ENCODE peak calls at places on chromosomes 12 and 14, in eight cellular contexts. A is stomach, D is uterus, W is ovary, V is H9, G is astrocyte, H is psoas muscle, J is pancreas. Z is an unnamed sample. For H3K9me3 and H3K4me1, the result is how much of the 10 kb centered on the place peaks cover.

GRCh38 chr14:93148979-93149378 is 33.3 kb upstream of the ITPK1 start:
- DNase-seq in A (no peak), D (no peak), W (no peak), V (peak), G (no peak), H (peak), J (no peak), Z (no peak)

GRCh38 chr14:34629657-34630529 is at the start of gene SNX6:
- DNase-seq in A (peak), D (peak), W (peak), V (peak), G (peak), H (peak), J (peak), Z (peak)

GRCh38 chr12:64177001-64177400 is 45.1 kb downstream of the KICS2 start:
- DNase-seq in A (no peak), D (no peak), W (no peak), V (no peak), G (no peak), H (no peak), J (no peak), Z (no peak)

GRCh38 chr14:56632192-56632591 is 52.6 kb downstream of the TMEM260 start:
- DNase-seq in A (no peak), D (no peak), W (no peak), V (no peak), G (no peak), H (no peak), J (no peak), Z (no peak)

GRCh38 chr12:42086021-42086420 is 58.7 kb downstream of the GXYLT1 start:
- DNase-seq in A (no peak), D (no peak), W (no peak), V (no peak), G (peak), H (no peak), J (no peak), Z (no peak)

GRCh38 chr14:89293349-89293916 is 123.6 kb downstream of the FOXN3 start:
- DNase-seq in A (no peak), D (no peak), W (no peak), V (peak), G (no peak), H (no peak), J (no peak), Z (no peak)

GRCh38 chr14:53670701-53671100 is 285.9 kb downstream of the BMP4 start:
- DNase-seq in A (no peak), D (no peak), W (no peak), V (no peak), G (peak), H (no peak), J (no peak), Z (no peak)

GRCh38 chr12:53380104-53380796 is at the start of gene SP1:
- DNase-seq in A (peak), D (peak), W (peak), V (peak), G (peak), H (peak), J (peak), Z (peak)

GRCh38 chr12:110304061-110304551 is 23.1 kb downstream of the ATP2A2 start:
- DNase-seq in A (no peak), D (no peak), W (no peak), V (no peak), G (peak), H (no peak), J (no peak), Z (no peak)

GRCh38 chr14:104264495-104265265 is 126.3 kb downstream of the KIF26A start:
- DNase-seq in A (peak), D (peak), W (peak), V (peak), G (no peak), H (no peak), J (no peak), Z (peak)

GRCh38 chr12:128509170-128509569 is 242.2 kb downstream of the TMEM132C start:
- DNase-seq in A (no peak), D (no peak), W (no peak), V (no peak), G (no peak), H (no peak), J (no peak), Z (no peak)

GRCh38 chr14:35999264-35999663 is 173.1 kb downstream of the BRMS1L start:
- DNase-seq in A (no peak), D (no peak), W (no peak), V (no peak), G (no peak), H (no peak), J (no peak), Z (no peak)

GRCh38 chr12:25249951-25250738 is 584 bp downstream of the KRAS start:
- DNase-seq in A (peak), D (peak), W (peak), V (peak), G (no peak), H (peak), J (peak), Z (peak)

GRCh38 chr14:62432955-62433354 is 612.3 kb downstream of the KCNH5 start:
- DNase-seq in A (no peak), D (no peak), W (no peak), V (no peak), G (no peak), H (no peak), J (no peak), Z (no peak)

GRCh38 chr14:75513911-75514672 is 8.2 kb upstream of the BATF start:
- DNase-seq in A (no peak), D (no peak), W (no peak), V (no peak), G (no peak), H (no peak), J (no peak), Z (no peak)

GRCh38 chr12:108967869-108968540 is 52.9 kb downstream of the SVOP start:
- DNase-seq in A (no peak), D (no peak), W (no peak), V (no peak), G (no peak), H (no peak), J (no peak), Z (no peak)

GRCh38 chr12:110508071-110508586 is 6.0 kb downstream of the RAD9B start:
- DNase-seq in A (no peak), D (no peak), W (no peak), V (no peak), G (no peak), H (no peak), J (no peak), Z (no peak)

GRCh38 chr14:35867280-35867629 is 41.1 kb downstream of the BRMS1L start:
- DNase-seq in A (no peak), D (no peak), W (no peak), V (no peak), G (no peak), H (no peak), J (no peak), Z (no peak)

GRCh38 chr14:60819575-60819974 is 85.0 kb downstream of the MNAT1 start:
- DNase-seq in A (no peak), D (no peak), W (no peak), V (no peak), G (no peak), H (no peak), J (no peak), Z (no peak)

GRCh38 chr14:53619625-53620324 is 336.9 kb downstream of the BMP4 start:
- DNase-seq in A (no peak), D (peak), W (no peak), V (no peak), G (peak), H (no peak), J (no peak), Z (no peak)

GRCh38 chr12:13022737-13023370 is 21.3 kb upstream of the FAM234B start:
- DNase-seq in A (no peak), D (no peak), W (no peak), V (no peak), G (no peak), H (no peak), J (no peak), Z (no peak)

GRCh38 chr12:92912052-92912451 is 17.0 kb downstream of the EEA1 start:
- DNase-seq in A (no peak), D (no peak), W (no peak), V (no peak), G (peak), H (no peak), J (no peak), Z (no peak)

GRCh38 chr12:76952995-76953394 is 74.2 kb upstream of the CSRP2 start:
- DNase-seq in A (no peak), D (no peak), W (no peak), V (peak), G (no peak), H (no peak), J (no peak), Z (no peak)

GRCh38 chr12:94187351-94187750 is 39.0 kb downstream of the PLXNC1 start:
- DNase-seq in A (no peak), D (no peak), W (no peak), V (no peak), G (no peak), H (no peak), J (no peak), Z (no peak)

GRCh38 chr12:23954332-23954731 is 4.9 kb upstream of the SOX5 start:
- DNase-seq in A (no peak), D (no peak), W (no peak), V (no peak), G (peak), H (no peak), J (no peak), Z (no peak)

GRCh38 chr12:12859690-12860089 is 31.7 kb upstream of the GPRC5A start:
- DNase-seq in A (no peak), D (no peak), W (no peak), V (no peak), G (peak), H (no peak), J (no peak), Z (no peak)

GRCh38 chr14:77286554-77286953 is 15.5 kb upstream of the NGB start:
- DNase-seq in A (no peak), D (no peak), W (no peak), V (no peak), G (no peak), H (no peak), J (no peak), Z (no peak)

GRCh38 chr12:66269757-66270383 is 32.4 kb upstream of the HELB start:
- DNase-seq in A (no peak), D (no peak), W (no peak), V (peak), G (peak), H (no peak), J (no peak), Z (no peak)

GRCh38 chr14:56555921-56556570 is 23.6 kb upstream of the TMEM260 start:
- DNase-seq in A (no peak), D (no peak), W (no peak), V (no peak), G (peak), H (no peak), J (no peak), Z (no peak)

GRCh38 chr12:45281994-45282393 is 66.1 kb downstream of the ANO6 start:
- DNase-seq in A (no peak), D (no peak), W (no peak), V (no peak), G (peak), H (no peak), J (no peak), Z (no peak)

GRCh38 chr12:45278447-45278846 is 62.6 kb downstream of the ANO6 start:
- DNase-seq in A (no peak), D (no peak), W (no peak), V (no peak), G (no peak), H (no peak), J (no peak), Z (no peak)

GRCh38 chr12:45276154-45276553 is 60.3 kb downstream of the ANO6 start:
- DNase-seq in A (no peak), D (no peak), W (no peak), V (no peak), G (no peak), H (no peak), J (no peak), Z (no peak)

GRCh38 chr12:45282411-45282810 is 66.5 kb downstream of the ANO6 start:
- DNase-seq in A (no peak), D (no peak), W (no peak), V (no peak), G (no peak), H (no peak), J (no peak), Z (peak)

GRCh38 chr12:45279916-45280547 is 64.1 kb downstream of the ANO6 start:
- DNase-seq in A (no peak), D (no peak), W (no peak), V (no peak), G (no peak), H (no peak), J (no peak), Z (no peak)
- TF ChIP-seq CTCF in A (no peak), D (no peak), W (no peak), V (no peak), G (no peak), H (no peak), J (no peak), Z (no peak)

GRCh38 chr14:47541652-47542051 is 133.8 kb downstream of the MDGA2 start:
- DNase-seq in A (no peak), D (no peak), W (no peak), V (no peak), G (no peak), H (no peak), J (no peak), Z (no peak)

GRCh38 chr14:47536341-47536740 is 139.1 kb downstream of the MDGA2 start:
- DNase-seq in A (no peak), D (no peak), W (no peak), V (no peak), G (no peak), H (no peak), J (no peak), Z (no peak)

DNA sequence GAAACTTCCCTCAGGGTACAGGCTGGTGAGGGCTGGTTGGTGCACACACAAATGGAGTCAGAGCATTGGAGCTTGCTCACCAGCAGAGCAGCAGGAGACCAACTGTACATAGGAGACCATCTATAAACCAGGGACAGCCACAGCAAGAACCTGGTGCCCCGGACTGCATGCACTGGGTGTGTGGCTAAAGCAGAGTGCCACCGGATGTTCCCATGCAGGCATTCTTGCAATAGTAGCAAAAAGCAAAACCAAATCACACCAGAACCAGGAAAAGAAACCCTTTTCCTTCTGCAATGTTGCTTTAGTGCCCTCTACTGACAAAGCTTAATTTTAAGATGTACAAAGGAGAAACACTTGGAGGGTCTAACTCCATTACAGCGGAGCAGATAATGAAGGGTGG is 136.3 kb downstream of the MDGA2 start:
- DNase-seq in A (no peak), D (no peak), W (no peak), V (peak), G (no peak), H (no peak), J (no peak), Z (no peak)
- H3K9me3 ChIP-seq in A (under half), D (under half), W (under half), V (under half), G (under half), H (under half), J (under half), Z (under half)

GRCh38 chr14:71651228-71651627 is 281.0 kb upstream of the RGS6 start:
- DNase-seq in A (no peak), D (no peak), W (no peak), V (no peak), G (peak), H (no peak), J (no peak), Z (no peak)
- H3K4me1 ChIP-seq in A (under half), D (under half), W (under half), V (under half), G (under half), H (under half), J (under half), Z (under half)

GRCh38 chr12:49295087-49296001 is at the start of gene PRPH:
- DNase-seq in A (no peak), D (no peak), W (no peak), V (peak), G (no peak), H (no peak), J (peak), Z (no peak)

GRCh38 chr12:49296836-49297694 is 2.1 kb downstream of the PRPH start:
- DNase-seq in A (peak), D (no peak), W (no peak), V (peak), G (no peak), H (peak), J (peak), Z (peak)

GRCh38 chr12:49296034-49296835 is 1.3 kb downstream of the PRPH start:
- DNase-seq in A (peak), D (no peak), W (no peak), V (peak), G (no peak), H (peak), J (peak), Z (peak)

GRCh38 chr12:49297695-49298060 is 2.7 kb downstream of the PRPH start:
- DNase-seq in A (no peak), D (no peak), W (no peak), V (no peak), G (no peak), H (no peak), J (no peak), Z (no peak)

GRCh38 chr12:49298160-49298559 is 3.2 kb downstream of the PRPH start:
- DNase-seq in A (no peak), D (no peak), W (no peak), V (no peak), G (no peak), H (no peak), J (no peak), Z (no peak)
- TF ChIP-seq CTCF in A (no peak), D (no peak), W (no peak), V (no peak), G (no peak), H (no peak), J (no peak), Z (no peak)

GRCh38 chr12:34386016-34386415 is 363.7 kb downstream of the ALG10 start:
- DNase-seq in A (no peak), D (no peak), W (no peak), V (no peak), G (no peak), H (no peak), J (no peak), Z (no peak)

GRCh38 chr12:34384693-34385092 is 362.4 kb downstream of the ALG10 start:
- DNase-seq in A (no peak), D (no peak), W (no peak), V (no peak), G (no peak), H (no peak), J (no peak), Z (no peak)

GRCh38 chr12:34388636-34389377 is 366.5 kb downstream of the ALG10 start:
- DNase-seq in A (no peak), D (no peak), W (no peak), V (no peak), G (no peak), H (peak), J (no peak), Z (peak)

GRCh38 chr12:34387711-34388635 is 365.7 kb downstream of the ALG10 start:
- DNase-seq in A (no peak), D (no peak), W (no peak), V (no peak), G (no peak), H (peak), J (no peak), Z (no peak)

DNA sequence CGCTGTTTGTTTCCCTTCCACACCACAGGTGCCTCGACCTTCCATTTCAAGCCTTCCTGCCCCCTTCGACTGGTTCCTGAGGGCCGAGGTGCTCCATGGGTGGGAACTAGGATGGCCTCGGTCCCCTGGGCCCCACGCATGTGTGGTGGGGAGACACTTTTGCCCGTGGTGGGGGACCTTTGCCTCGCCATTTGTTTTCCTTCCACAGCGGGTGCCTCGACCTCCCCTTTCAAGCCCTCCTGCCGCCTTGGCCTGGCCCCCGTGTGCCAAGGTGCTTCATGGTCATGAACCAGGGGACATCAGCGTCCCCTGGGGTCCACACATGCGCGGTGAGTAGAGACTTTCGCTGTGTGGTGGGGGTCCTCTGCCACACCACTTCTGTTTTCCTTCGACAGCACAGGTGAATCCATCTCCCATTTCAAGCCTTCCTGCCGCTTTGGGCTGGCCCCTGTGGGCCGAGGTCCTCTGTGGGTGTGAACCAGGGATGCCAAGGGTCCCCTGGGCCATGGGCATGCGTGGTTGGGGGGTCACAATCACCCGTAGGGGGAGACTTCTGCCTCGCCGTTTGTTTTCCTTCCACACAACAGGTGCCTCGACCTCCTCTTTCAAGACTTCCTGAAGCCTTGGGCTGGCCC is 364.4 kb downstream of the ALG10 start:
- DNase-seq in A (no peak), D (no peak), W (no peak), V (no peak), G (no peak), H (no peak), J (no peak), Z (no peak)
- H3K9me3 ChIP-seq in A (under half), D (under half), W (under half), V (half or more), G (under half), H (under half), J (under half), Z (half or more)

DNA sequence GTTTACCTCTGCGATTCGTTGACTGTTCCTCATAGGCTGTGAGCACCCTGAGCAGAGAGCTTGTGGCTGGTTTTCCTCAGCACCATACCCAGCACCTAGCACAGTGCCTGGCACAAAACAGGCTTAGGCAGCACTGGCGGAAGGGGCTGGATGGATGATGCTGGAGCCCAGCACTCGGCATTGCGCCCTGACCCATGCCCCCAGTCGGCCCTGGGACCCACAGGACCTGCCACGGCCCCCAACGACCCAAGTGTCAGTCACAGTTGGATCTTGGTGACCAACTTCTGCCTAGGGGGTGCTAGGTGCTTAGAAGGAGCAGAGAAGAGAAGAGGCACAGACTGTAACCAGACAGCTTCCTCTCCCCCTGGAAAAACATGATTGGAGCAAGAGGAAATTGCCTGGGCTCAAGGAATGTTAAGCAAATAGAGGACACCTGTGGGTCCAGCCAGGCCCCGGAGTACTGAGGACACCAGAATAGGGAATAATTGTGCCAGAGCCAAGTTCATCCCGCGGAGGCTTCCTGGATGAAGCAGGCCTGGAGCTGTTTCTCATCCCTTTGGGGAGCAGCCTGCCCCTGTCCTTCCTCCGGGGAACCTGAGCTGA is 31.5 kb downstream of the DEGS2 start:
- DNase-seq in A (no peak), D (no peak), W (no peak), V (no peak), G (no peak), H (no peak), J (no peak), Z (no peak)
- H3K4me1 ChIP-seq in A (under half), D (under half), W (under half), V (under half), G (under half), H (under half), J (under half), Z (under half)

DNA sequence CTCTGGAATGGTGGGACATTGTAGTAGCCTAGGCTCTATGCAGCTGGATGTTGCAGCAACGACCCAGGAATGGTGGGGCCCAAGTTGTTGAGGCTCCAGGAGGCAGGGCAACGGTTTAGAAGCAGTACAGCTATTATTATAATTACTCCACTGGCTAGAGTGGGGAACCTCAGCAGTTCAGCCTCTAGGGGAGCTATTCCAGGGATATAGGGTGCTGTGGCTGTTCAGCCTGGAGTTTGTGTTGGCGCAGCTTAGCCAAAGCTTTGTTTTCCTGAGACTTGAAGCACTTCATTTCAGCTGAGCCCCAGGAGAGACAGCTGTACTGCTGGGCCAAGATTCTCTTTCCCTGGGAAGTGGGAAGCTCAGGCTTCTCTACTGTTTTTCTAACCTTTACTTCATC is 1023.0 kb upstream of the ATXN7L3B start:
- DNase-seq in A (no peak), D (no peak), W (no peak), V (peak), G (no peak), H (no peak), J (no peak), Z (no peak)
- TF ChIP-seq CTCF in A (no peak), D (no peak), W (no peak), V (peak), G (no peak), H (no peak), J (no peak), Z (no peak)